ENCODE peak calls at places on chromosomes 12 and 14, in ten cellular contexts. D is upper lobe of right lung, A is esophagus squamous epithelium, L is GM06990, B is left lung, K is Calu3, M is lower leg skin, G is type B pancreatic cell, J is lower lobe of right lung, R is cardiac muscle cell. T is an unnamed sample.

GRCh38 chr14:99624024-99624423 is 20.0 kb upstream of the CCDC85C start:
- DNase-seq in D (no peak), A (no peak), L (no peak), B (no peak), K (no peak), M (no peak), G (no peak), J (no peak), R (no peak), T (no peak)

GRCh38 chr12:2691340-2692111 is 103.2 kb upstream of the FKBP4 start:
- DNase-seq in D (no peak), A (no peak), L (peak), B (no peak), K (no peak), M (no peak), G (peak), J (no peak), R (peak), T (peak)

GRCh38 chr14:100070310-100070709 is 5.1 kb downstream of the EVL start:
- DNase-seq in D (no peak), A (no peak), L (no peak), B (no peak), K (no peak), M (no peak), G (no peak), J (no peak), R (no peak), T (no peak)

GRCh38 chr12:92927436-92928116 is 1.5 kb downstream of the EEA1 start:
- DNase-seq in D (no peak), A (no peak), L (peak), B (no peak), K (no peak), M (no peak), G (no peak), J (no peak), R (peak), T (no peak)

GRCh38 chr12:52351196-52352059 is 15.9 kb downstream of the KRT85 start:
- DNase-seq in D (no peak), A (no peak), L (no peak), B (no peak), K (no peak), M (no peak), G (no peak), J (no peak), R (no peak), T (no peak)

GRCh38 chr12:130041983-130042812 is 120.1 kb upstream of the FZD10 start:
- DNase-seq in D (peak), A (no peak), L (no peak), B (no peak), K (no peak), M (peak), G (peak), J (peak), R (no peak), T (peak)

GRCh38 chr14:78581222-78581621 is 411.0 kb downstream of the NRXN3 start:
- DNase-seq in D (no peak), A (no peak), L (no peak), B (no peak), K (no peak), M (no peak), G (no peak), J (no peak), R (no peak), T (no peak)

GRCh38 chr12:130011611-130012385 is 108.0 kb upstream of the TMEM132D start:
- DNase-seq in D (no peak), A (no peak), L (no peak), B (no peak), K (no peak), M (no peak), G (no peak), J (no peak), R (no peak), T (no peak)

GRCh38 chr12:109432431-109432830 is 44.7 kb downstream of the KCTD10 start:
- DNase-seq in D (no peak), A (no peak), L (no peak), B (no peak), K (no peak), M (no peak), G (no peak), J (no peak), R (no peak), T (no peak)

GRCh38 chr14:52824479-52824878 is 33.1 kb upstream of the GNPNAT1 start:
- DNase-seq in D (no peak), A (no peak), L (no peak), B (no peak), K (no peak), M (no peak), G (no peak), J (no peak), R (no peak), T (no peak)

GRCh38 chr12:101642115-101643067 is 47.6 kb downstream of the MYBPC1 start:
- DNase-seq in D (peak), A (no peak), L (no peak), B (peak), K (peak), M (no peak), G (peak), J (peak), R (no peak), T (peak)

GRCh38 chr14:90970167-90970600 is 90.3 kb downstream of the RPS6KA5 start:
- DNase-seq in D (no peak), A (no peak), L (peak), B (no peak), K (no peak), M (no peak), G (no peak), J (no peak), R (peak), T (no peak)

GRCh38 chr14:88831285-88831684 is 6.8 kb downstream of the TTC8 start:
- DNase-seq in D (no peak), A (no peak), L (no peak), B (no peak), K (no peak), M (no peak), G (no peak), J (no peak), R (peak), T (no peak)

GRCh38 chr12:70240677-70241076 is 2.6 kb upstream of the CNOT2 start:
- DNase-seq in D (no peak), A (no peak), L (no peak), B (no peak), K (no peak), M (no peak), G (no peak), J (no peak), R (no peak), T (no peak)

GRCh38 chr14:93017341-93017797 is 94.4 kb downstream of the CHGA start:
- DNase-seq in D (no peak), A (no peak), L (no peak), B (no peak), K (no peak), M (no peak), G (no peak), J (no peak), R (no peak), T (no peak)

GRCh38 chr12:93125126-93125525 is 196.0 kb upstream of the EEA1 start:
- DNase-seq in D (no peak), A (no peak), L (no peak), B (no peak), K (no peak), M (no peak), G (no peak), J (no peak), R (no peak), T (no peak)

GRCh38 chr12:75170786-75171185 is 38.9 kb downstream of the KCNC2 start:
- DNase-seq in D (no peak), A (no peak), L (no peak), B (no peak), K (no peak), M (no peak), G (no peak), J (no peak), R (no peak), T (no peak)

GRCh38 chr12:45561488-45561887 is 168.0 kb upstream of the ARID2 start:
- DNase-seq in D (no peak), A (no peak), L (no peak), B (no peak), K (no peak), M (no peak), G (no peak), J (no peak), R (no peak), T (no peak)

GRCh38 chr12:5429741-5430557 is 2.0 kb upstream of the NTF3 start:
- DNase-seq in D (no peak), A (no peak), L (no peak), B (no peak), K (no peak), M (no peak), G (no peak), J (no peak), R (no peak), T (no peak)

GRCh38 chr12:5433081-5433839 is 1.4 kb downstream of the NTF3 start:
- DNase-seq in D (no peak), A (no peak), L (no peak), B (no peak), K (no peak), M (no peak), G (no peak), J (no peak), R (no peak), T (peak)

GRCh38 chr12:5432011-5432400 is at the start of gene NTF3:
- DNase-seq in D (no peak), A (no peak), L (no peak), B (no peak), K (no peak), M (no peak), G (no peak), J (no peak), R (peak), T (peak)

GRCh38 chr12:5430639-5431603 is 987 bp upstream of the NTF3 start:
- DNase-seq in D (no peak), A (no peak), L (no peak), B (no peak), K (no peak), M (no peak), G (no peak), J (no peak), R (no peak), T (no peak)

DNA sequence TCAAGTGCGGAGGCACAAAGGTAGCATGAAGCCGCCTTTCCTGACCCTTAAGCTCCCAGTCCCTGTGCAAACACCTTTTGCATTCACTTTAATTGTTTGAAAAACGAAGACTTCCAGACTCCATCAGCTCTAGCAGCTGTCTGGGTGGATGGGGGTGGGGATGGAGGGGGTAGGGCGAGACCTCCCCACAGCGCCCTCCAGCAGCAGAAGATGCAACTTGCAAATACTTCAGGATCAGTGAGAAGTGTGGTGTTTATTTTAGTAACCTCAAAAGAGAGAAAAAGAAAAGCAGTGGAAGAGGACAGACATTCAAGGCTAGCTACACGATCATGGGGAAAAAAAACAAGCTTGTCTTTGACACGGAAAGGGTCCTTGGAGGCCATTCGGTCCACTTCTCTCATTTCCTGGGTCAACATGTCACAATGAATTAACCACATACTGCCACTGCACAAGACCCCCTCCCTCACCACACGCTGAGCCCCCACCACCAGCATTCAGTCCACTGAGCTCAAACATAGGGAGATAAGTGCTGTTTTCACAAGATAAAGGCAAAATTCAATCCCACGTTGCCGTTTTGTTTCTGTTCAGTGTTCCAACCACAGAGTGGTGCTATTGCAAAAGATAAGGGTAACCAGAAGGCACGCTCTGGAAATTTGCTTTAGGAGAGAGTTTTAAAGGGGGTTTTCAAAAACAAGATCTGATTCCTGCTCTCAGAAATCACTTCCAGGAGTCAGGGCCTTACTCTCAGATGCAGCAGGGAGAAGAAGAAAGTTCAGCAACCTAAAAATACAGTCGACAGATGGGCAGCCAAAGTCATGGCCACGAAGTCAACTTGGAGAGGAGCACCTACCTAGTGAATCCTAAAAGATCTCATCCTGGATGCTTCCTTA is 3.3 kb upstream of the NTF3 start:
- DNase-seq in D (no peak), A (no peak), L (no peak), B (no peak), K (no peak), M (no peak), G (no peak), J (no peak), R (peak), T (peak)
- TF ChIP-seq CTCF in D (peak), A (peak), L (no peak), B (no peak), K (no peak), M (no peak), G (peak), J (peak), R (peak), T (peak)

GRCh38 chr12:30461011-30461670 is 234.5 kb downstream of the IPO8 start:
- DNase-seq in D (no peak), A (no peak), L (no peak), B (no peak), K (no peak), M (no peak), G (no peak), J (no peak), R (no peak), T (no peak)

GRCh38 chr12:30458453-30458852 is 237.2 kb downstream of the IPO8 start:
- DNase-seq in D (no peak), A (no peak), L (no peak), B (no peak), K (no peak), M (no peak), G (no peak), J (no peak), R (no peak), T (no peak)

GRCh38 chr12:30463636-30464035 is 232.0 kb downstream of the IPO8 start:
- DNase-seq in D (no peak), A (no peak), L (no peak), B (no peak), K (no peak), M (no peak), G (no peak), J (no peak), R (no peak), T (no peak)

GRCh38 chr12:30462249-30462648 is 233.4 kb downstream of the IPO8 start:
- DNase-seq in D (no peak), A (no peak), L (no peak), B (no peak), K (no peak), M (no peak), G (no peak), J (no peak), R (no peak), T (no peak)

GRCh38 chr12:30457621-30458289 is 237.9 kb downstream of the IPO8 start:
- DNase-seq in D (no peak), A (no peak), L (no peak), B (no peak), K (no peak), M (no peak), G (no peak), J (no peak), R (peak), T (no peak)
- TF ChIP-seq CTCF in D (peak), A (no peak), L (peak), B (no peak), K (no peak), M (no peak), G (peak), J (no peak), R (peak), T (no peak)

DNA sequence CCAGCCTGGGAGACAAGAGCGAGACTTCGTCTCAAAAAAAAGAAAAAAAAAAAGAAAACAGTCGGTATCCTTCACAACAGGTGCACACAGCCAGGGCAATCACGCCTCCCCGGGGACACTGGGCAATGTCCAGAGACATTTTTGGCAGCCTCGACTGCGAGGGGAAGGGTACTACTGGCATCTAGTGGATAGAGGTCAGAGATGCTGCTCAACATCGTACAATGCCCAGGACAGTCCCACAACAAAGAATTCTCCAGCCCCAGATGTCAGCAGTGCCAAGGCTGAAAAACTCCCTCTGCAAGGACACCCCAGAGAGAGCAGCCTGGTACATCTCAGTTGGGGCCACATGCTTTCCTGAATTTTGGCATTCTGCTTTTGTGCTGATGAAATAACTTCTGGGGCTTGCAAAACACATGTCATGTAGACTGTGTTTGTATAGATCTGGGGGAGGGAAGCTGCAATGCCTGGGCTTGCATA is 21.5 kb downstream of the ALDH2 start:
- DNase-seq in D (no peak), A (no peak), L (no peak), B (no peak), K (peak), M (no peak), G (no peak), J (no peak), R (peak), T (peak)
- TF ChIP-seq CTCF in D (peak), A (peak), L (peak), B (no peak), K (no peak), M (no peak), G (peak), J (peak), R (peak), T (no peak)

DNA sequence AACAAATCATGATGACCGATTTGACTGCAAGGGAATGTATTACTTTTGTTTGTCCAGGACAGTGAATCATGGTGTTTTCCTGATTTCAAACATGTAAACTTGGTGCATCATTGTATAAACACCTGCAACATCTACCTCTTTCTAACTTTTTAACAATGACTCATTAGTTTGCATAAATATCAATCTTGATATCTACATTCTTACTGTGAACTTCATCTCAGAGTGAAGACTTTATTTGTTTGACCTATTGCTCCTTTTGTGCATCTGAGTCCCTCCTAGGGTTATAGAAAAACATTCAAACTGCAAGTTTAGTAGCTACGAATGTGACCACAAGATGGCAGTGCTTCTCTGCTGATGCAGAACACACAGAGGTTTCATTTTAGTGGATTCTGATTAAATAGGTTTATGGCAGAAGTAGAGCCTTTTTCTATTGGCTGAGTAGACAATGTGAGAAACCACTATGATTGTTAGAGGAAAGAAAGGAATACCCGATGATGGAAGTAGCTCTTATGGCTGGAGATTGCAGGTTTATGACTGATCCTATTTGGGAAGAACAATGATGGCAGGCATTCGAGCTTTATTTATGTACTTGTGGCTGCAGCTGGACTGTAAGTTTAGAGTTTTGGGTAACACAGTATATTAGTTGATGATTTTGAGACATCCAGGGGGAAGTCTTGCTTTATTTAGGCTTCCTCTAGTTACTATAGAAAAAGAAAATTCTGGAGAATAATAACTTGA is 244.2 kb upstream of the OR4E1 start:
- DNase-seq in D (no peak), A (no peak), L (no peak), B (no peak), K (peak), M (no peak), G (no peak), J (no peak), R (peak), T (peak)
- TF ChIP-seq CTCF in D (peak), A (peak), L (peak), B (peak), K (no peak), M (no peak), G (peak), J (peak), R (peak), T (peak)

GRCh38 chr12:65788912-65789311 is 35.4 kb upstream of the HMGA2 start:
- DNase-seq in D (no peak), A (no peak), L (no peak), B (no peak), K (no peak), M (no peak), G (no peak), J (no peak), R (no peak), T (no peak)
- TF ChIP-seq CTCF in D (no peak), A (no peak), L (no peak), B (no peak), K (no peak), M (no peak), G (no peak), J (no peak), R (no peak), T (no peak)

DNA sequence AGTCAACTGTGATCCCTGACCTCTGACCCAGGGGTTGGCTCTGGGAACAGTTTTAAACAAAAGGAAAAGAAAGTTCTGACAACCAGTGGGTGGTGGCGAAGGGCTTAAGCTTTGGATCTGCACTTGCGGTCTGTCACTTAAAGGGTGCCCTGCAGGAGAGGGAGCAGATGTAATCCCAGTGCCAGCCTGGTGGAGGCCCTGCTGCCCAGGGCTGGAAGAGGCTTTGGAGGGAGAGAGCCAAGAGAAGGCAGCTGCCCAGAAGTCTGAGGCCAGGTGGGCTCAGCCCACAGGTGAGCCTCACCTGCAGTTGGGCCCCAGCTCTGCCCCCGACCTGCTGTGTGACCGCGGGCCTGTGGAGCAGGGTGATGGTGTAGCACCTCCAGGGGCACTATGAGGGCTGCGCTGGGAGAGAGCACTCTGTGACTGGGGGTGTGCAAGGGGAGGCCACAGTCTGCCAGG is 19.1 kb downstream of the SH2B3 start:
- DNase-seq in D (no peak), A (no peak), L (no peak), B (no peak), K (no peak), M (no peak), G (no peak), J (no peak), R (no peak), T (no peak)
- TF ChIP-seq CTCF in D (no peak), A (no peak), L (peak), B (no peak), K (peak), M (no peak), G (peak), J (no peak), R (peak), T (no peak)

T was measured in glutamatergic neuron.